ENCODE peak calls at places on chromosome 2, in seven cellular contexts. L is effector memory CD4-positive, alpha-beta T cell; D is psoas muscle; H is iPS DF 6.9; K is pancreas; C is tibial artery; W is CD8-positive, alpha-beta T cell. U is an unnamed sample. For H3K4me1, the result is how much of the 10 kb centered on the place peaks cover.

GRCh38 chr2:20188201-20188600 is 36.7 kb downstream of the SDC1 start:
- DNase-seq in L (no peak), D (no peak), H (no peak), K (no peak), C (no peak), W (no peak), U (no peak)

GRCh38 chr2:62662548-62662947 is 43.0 kb upstream of the EHBP1 start:
- DNase-seq in L (no peak), D (no peak), H (no peak), K (no peak), C (no peak), W (no peak), U (no peak)

GRCh38 chr2:225164406-225165048 is 122.3 kb upstream of the DOCK10 start:
- DNase-seq in L (no peak), D (no peak), H (no peak), K (no peak), C (no peak), W (no peak), U (no peak)

GRCh38 chr2:186349508-186349907 is 136.6 kb upstream of the ZC3H15 start:
- DNase-seq in L (no peak), D (no peak), H (no peak), K (no peak), C (no peak), W (no peak), U (no peak)

GRCh38 chr2:241575624-241576292 is 17.2 kb downstream of the BOK start:
- DNase-seq in L (no peak), D (peak), H (no peak), K (no peak), C (no peak), W (no peak), U (no peak)

GRCh38 chr2:188199716-188200128 is 92.0 kb upstream of the GULP1 start:
- DNase-seq in L (no peak), D (no peak), H (no peak), K (no peak), C (no peak), W (no peak), U (no peak)

GRCh38 chr2:183063083-183063482 is 15.5 kb upstream of the DUSP19 start:
- DNase-seq in L (no peak), D (no peak), H (no peak), K (no peak), C (no peak), W (no peak), U (no peak)

GRCh38 chr2:52976132-52976949 is 791.3 kb upstream of the CHAC2 start:
- DNase-seq in L (no peak), D (no peak), H (peak), K (peak), C (no peak), W (no peak), U (no peak)

GRCh38 chr2:230684222-230685164 is 28.1 kb upstream of the CAB39 start:
- DNase-seq in L (no peak), D (no peak), H (no peak), K (no peak), C (no peak), W (no peak), U (no peak)

GRCh38 chr2:136207665-136208064 is 89.7 kb upstream of the CXCR4 start:
- DNase-seq in L (no peak), D (no peak), H (no peak), K (no peak), C (no peak), W (no peak), U (no peak)

GRCh38 chr2:62455957-62456692 is 49.9 kb downstream of the TMEM17 start:
- DNase-seq in L (no peak), D (no peak), H (no peak), K (no peak), C (no peak), W (no peak), U (no peak)

GRCh38 chr2:13492262-13492661 is 775.5 kb downstream of the TRIB2 start:
- DNase-seq in L (no peak), D (no peak), H (no peak), K (no peak), C (no peak), W (no peak), U (no peak)

DNA sequence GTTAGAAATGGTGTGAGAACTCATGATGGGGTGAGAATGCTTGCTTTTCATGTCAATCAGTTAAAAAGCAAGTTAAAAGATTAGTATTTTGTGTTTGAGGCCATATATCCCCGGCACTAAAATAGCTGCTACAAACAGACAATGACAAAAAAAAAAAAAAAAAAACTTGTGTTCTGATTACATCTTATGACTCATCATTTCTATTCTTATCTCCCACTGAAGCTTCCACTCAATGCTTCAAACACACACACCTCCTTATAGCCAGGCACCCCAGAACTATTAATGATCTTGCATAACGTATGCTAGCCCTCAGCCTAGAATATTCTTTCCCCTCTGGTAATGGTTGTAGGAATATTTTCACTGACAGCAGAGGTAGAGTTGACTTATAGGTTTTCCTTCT is 778.3 kb downstream of the TRIB2 start:
- DNase-seq in L (no peak), D (no peak), H (no peak), K (no peak), C (no peak), W (no peak), U (no peak)
- H3K27ac ChIP-seq in L (no peak), D (no peak), H (no peak), K (no peak), C (no peak), W (no peak), U (no peak)

GRCh38 chr2:120205901-120206581 is 17.2 kb downstream of the TMEM185B start:
- DNase-seq in L (no peak), D (no peak), H (no peak), K (no peak), C (no peak), W (no peak), U (no peak)

GRCh38 chr2:120204945-120205670 is 18.1 kb downstream of the TMEM185B start:
- DNase-seq in L (no peak), D (peak), H (no peak), K (no peak), C (no peak), W (no peak), U (no peak)

GRCh38 chr2:120204022-120204405 is 19.2 kb downstream of the TMEM185B start:
- DNase-seq in L (no peak), D (no peak), H (no peak), K (no peak), C (no peak), W (no peak), U (no peak)

GRCh38 chr2:120203341-120204021 is 19.7 kb downstream of the TMEM185B start:
- DNase-seq in L (no peak), D (no peak), H (no peak), K (no peak), C (no peak), W (no peak), U (peak)

GRCh38 chr2:120204417-120204816 is 18.8 kb downstream of the TMEM185B start:
- DNase-seq in L (no peak), D (no peak), H (no peak), K (no peak), C (no peak), W (no peak), U (no peak)
- H3K4me1 ChIP-seq in L (under half), D (under half), H (under half), K (under half), C (under half), W (under half), U (under half)

DNA sequence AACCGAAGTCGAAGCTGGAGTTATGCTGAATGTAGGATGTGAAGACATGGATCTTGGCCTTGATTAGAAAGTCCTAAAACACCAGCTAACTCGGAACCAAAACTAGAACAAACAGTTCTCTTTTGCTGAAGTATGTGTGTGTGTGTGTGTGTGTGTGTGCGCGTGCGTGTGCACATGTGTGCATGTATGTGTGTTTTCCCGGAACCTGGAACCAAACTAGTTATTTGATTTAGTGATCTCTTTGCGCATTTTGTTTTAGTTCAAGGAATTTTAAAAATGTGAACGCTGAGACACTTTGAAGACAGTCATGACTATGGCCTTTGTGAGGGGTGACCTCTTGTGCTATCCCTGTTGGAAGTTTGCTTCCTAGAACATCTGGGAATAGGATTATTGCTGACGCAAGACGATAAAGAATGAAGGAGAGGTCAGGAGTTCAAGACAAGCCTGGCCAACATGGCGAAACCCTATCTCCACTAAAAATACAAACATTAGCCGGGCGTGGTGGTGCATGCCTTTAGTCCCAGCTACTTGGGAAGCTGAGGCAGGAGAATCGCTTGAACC is 23.8 kb downstream of the FHL2 start:
- DNase-seq in L (no peak), D (no peak), H (no peak), K (no peak), C (no peak), W (no peak), U (no peak)
- H3K27ac ChIP-seq in L (no peak), D (peak), H (no peak), K (no peak), C (no peak), W (no peak), U (peak)

DNA sequence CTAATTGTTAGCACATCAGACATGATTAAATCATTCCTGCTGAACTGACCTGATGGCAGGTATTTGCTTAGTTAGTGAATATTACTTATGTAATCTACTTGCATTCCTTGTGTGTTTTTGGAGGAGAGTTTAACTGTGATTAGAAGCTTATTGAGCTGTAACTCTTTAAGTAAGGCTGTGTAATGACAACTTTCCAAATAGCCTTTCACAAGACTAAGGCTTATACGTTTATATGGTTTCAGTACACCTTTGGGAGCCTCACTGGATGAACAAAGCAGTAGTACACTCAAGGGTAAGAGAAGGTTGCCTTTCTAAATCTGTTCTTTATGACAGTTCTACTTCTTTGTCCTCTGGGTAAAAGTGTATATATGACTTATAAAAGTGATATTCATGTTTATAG is 4.3 kb downstream of the ITPRID2 start:
- DNase-seq in L (no peak), D (no peak), H (no peak), K (no peak), C (no peak), W (no peak), U (no peak)
- H3K4me1 ChIP-seq in L (under half), D (under half), H (under half), K (under half), C (under half), W (under half), U (half or more)

U was measured in upper lobe of left lung.